ENCODE peak calls at places on chromosomes 16 and 17, in four cellular contexts. D is SK-N-SH, C is GM12878, S is K562. Q is an unnamed sample.
A peak's percentile ranks its signal among the peaks of the same experiment; 100 is the strongest.

GRCh38 chr17:80948091-80948960 is 43.3 kb upstream of the CHMP6 start:
- DNase-seq in C (no peak), D (peak; percentile 27), S (no peak), Q (peak; percentile 11)

GRCh38 chr16:68548947-68549346 is 9.9 kb downstream of the ZFP90 start:
- DNase-seq in D (no peak), C (no peak), S (no peak), Q (no peak)

GRCh38 chr16:30992381-30992780 is 7.4 kb downstream of the HSD3B7 start:
- DNase-seq in D (no peak), C (no peak), S (no peak), Q (no peak)

GRCh38 chr16:54027126-54027922 is 259.3 kb downstream of the IRX3 start:
- DNase-seq in D (peak; percentile 12), C (no peak), S (no peak), Q (no peak)

GRCh38 chr16:56354746-56355145 is 70.6 kb downstream of the AMFR start:
- DNase-seq in S (no peak), D (peak; percentile 11), C (no peak), Q (no peak)

GRCh38 chr16:23509763-23510153 is 536 bp downstream of the GGA2 start:
- DNase-seq in C (no peak), D (no peak), S (peak; percentile 65), Q (peak; percentile 22)

GRCh38 chr16:23333034-23333579 is 31.0 kb downstream of the SCNN1B start:
- DNase-seq in S (no peak), C (no peak), D (no peak), Q (no peak)

GRCh38 chr17:80101946-80102706 is 745 bp downstream of the GAA start:
- DNase-seq in C (no peak), D (peak; percentile 74), S (peak; percentile 57), Q (no peak)

GRCh38 chr17:63785556-63785955 is 11.6 kb downstream of the DDX42 start:
- DNase-seq in D (no peak), S (no peak), C (no peak), Q (no peak)

GRCh38 chr16:3085868-3086595 is 13.1 kb downstream of the ZSCAN10 start:
- DNase-seq in S (no peak), D (no peak), C (no peak), Q (no peak)

GRCh38 chr16:76125871-76126270 is 151.3 kb upstream of the CNTNAP4 start:
- DNase-seq in C (no peak), S (no peak), D (no peak), Q (no peak)

GRCh38 chr16:8751481-8752311 is 45.7 kb downstream of the TMEM186 start:
- DNase-seq in C (no peak), S (no peak), D (no peak), Q (no peak)

GRCh38 chr16:66131895-66132294 is 234.6 kb upstream of the CDH5 start:
- DNase-seq in C (no peak), S (no peak), D (no peak), Q (no peak)

DNA sequence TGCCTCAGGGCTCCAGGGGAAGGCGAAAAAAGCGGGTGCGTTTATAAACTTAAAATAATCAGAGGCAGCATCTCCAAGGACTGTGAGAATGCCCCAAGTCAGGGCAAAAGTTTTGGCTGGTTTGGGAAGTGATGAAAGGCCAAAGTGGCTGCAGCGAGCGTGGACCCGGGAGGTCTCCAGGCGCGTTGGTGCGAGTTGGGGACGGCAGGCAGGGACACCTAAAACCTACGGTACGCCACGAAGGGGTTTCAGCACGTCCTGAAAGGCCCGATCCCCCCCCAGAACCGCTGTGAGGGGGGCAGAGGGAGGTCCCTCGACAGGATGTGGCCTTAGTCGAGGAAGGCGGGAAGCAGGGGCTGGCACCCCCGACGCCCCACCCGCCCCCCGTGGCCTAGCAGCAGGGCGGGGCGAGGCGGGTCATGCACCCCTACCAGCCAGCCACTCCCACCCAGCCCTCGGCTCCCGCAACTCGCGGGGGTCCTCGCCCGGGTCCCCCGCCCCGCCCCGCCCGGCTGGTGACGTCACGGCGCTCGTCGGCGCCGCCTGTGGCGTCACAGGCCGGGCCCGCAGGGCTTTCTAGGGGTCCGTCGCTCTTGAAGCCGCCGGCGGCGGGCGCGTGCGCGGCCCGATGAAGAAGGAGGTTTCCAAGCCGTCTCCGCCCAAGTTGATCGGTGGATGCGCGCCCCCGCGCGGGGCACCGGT is at the start of gene MYCBPAP:
- DNase-seq in C (peak; percentile 28), S (no peak), D (peak; percentile 98), Q (peak; percentile 87)
- TF ChIP-seq USF1 in C (no peak), S (no peak), D (no peak), Q (peak; percentile 36)

GRCh38 chr17:82235775-82236141 is 6.9 kb downstream of the SLC16A3 start:
- DNase-seq in C (no peak), D (no peak), S (peak; percentile 51), Q (no peak)
- TF ChIP-seq USF1 in C (no peak), D (no peak), S (no peak), Q (no peak)

DNA sequence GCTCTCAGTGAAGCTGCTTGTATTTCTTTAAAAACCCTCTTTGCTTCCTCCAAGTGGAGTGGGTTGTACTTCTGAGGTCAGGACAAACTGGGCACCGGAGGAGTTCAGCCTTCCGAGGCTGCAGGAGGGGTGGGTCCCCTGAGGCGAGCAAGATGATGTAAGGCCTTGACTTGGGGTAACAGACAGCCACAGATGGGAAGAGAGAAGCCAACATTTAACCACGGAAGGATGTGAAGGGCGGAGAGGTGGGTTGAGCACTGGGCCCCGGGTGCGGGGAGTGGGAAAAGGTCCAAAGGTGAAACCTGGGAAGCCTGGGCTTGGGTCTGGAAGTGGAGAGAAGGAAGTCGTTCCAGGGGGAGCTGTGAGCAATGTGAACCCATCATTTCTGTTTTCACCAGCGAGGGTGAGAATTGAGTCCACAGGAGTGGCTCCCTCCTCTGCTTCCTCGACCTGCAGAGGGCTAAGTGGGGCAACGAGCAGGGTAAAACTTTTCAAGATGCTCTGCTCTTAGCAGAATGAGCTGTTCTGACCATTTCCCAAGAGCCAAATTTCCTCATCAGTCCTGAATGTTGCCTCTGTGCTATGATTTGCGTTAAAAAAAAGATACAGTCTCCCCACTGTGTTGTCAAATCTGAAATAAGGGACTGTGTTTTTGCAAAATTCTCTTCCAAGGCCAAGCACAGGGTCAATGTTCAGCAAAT is 137.7 kb upstream of the CRHR1 start:
- DNase-seq in D (no peak), S (no peak), C (no peak), Q (no peak)
- TF ChIP-seq USF1 in D (no peak), S (no peak), C (no peak), Q (no peak)

GRCh38 chr16:20897253-20897896 is 2.8 kb downstream of the DCUN1D3 start:
- DNase-seq in S (no peak), D (no peak), C (no peak), Q (no peak)
- TF ChIP-seq USF1 in S (no peak), D (no peak), C (no peak), Q (no peak)

DNA sequence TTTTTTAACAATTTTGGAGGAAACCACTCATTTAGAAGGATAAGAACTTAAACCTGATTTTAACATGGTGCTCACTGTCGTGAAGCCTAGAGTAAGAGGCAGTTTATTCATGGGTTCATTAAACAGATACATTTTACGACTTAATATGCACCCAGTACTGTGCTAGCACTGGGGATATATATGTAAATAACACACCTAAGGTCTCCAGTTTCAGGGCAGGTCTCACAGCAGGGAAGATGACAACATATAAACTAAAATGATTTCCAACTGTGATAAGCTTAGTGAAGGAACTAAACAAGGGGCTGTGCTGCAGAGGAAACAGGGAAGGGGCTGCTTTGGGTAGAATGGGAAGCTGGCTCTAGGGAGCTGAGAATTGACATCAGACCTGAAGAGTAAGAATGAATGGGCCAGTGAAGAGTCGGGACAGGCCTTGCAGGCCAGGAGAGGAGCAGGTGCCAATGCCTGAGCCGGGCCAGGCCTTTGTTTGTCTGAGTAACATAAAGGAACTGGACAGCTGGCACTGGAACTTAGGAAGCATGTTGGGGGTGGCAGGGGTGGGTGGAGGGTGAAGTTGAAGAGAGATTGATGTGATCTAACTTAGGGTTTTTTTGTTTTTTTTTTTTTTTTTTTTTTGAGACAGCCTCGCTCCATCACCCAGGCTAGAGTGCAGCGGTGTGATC is 12.1 kb downstream of the NT5M start:
- DNase-seq in D (no peak), C (no peak), S (no peak), Q (no peak)
- TF ChIP-seq USF1 in D (no peak), C (no peak), S (no peak), Q (no peak)

GRCh38 chr16:67396159-67396774 is 3.0 kb upstream of the TPPP3 start:
- DNase-seq in S (peak; percentile 94), C (no peak), D (peak; percentile 87), Q (peak; percentile 88)
- TF ChIP-seq USF1 in S (no peak), C (no peak), D (no peak), Q (no peak)

DNA sequence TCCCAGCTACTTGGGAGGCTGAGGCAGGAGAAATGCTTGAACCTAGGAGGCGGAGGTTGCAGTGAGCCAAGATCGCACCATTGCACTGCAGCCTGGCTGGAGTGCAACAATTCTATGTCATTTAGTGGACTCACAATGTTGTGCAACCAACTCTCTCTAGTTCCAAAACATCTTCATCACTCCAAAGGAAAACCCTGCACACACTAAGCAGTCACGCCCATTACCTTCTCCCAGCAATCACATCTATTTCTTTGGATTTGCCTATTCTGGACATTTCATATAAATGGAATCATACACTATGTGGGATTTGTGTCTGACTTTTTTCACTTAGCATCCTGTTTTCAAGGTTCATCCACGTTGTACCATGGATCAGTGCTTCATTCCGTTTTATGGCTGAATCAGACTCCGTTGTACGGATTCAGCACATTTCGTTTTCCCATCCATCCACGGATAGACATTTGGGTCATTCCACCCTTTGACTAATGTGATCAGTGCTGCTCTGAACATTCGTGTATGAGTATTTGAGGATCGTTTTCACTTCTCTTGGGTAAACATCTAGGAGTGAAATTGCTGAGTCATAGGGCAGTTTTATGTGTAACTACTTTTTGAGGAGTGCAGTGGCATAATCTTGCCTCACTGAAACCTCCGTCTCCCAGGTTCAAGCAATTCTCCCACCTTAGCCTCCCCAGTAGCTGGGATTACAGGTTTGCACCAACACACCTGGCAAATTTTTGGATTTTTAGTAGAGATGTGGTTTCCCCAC is 45.4 kb upstream of the EMP2 start:
- DNase-seq in C (no peak), D (no peak), S (peak; percentile 23), Q (no peak)
- TF ChIP-seq USF1 in C (no peak), D (no peak), S (no peak), Q (no peak)

GRCh38 chr16:57845115-57845514 is 42.8 kb upstream of the KIFC3 start:
- DNase-seq in C (no peak), D (no peak), S (no peak), Q (no peak)

GRCh38 chr16:57843400-57843799 is 41.1 kb upstream of the KIFC3 start:
- DNase-seq in D (no peak), C (no peak), S (no peak), Q (no peak)

GRCh38 chr16:57848181-57848580 is 45.9 kb upstream of the KIFC3 start:
- DNase-seq in S (no peak), C (no peak), D (no peak), Q (no peak)

GRCh38 chr16:57844416-57845030 is 42.2 kb upstream of the KIFC3 start:
- DNase-seq in D (no peak), S (no peak), C (no peak), Q (no peak)

GRCh38 chr16:57846078-57846697 is 43.9 kb upstream of the KIFC3 start:
- DNase-seq in C (no peak), D (no peak), S (peak; percentile 12), Q (peak; percentile 82)
- TF ChIP-seq USF1 in C (no peak), D (no peak), S (no peak), Q (no peak)

DNA sequence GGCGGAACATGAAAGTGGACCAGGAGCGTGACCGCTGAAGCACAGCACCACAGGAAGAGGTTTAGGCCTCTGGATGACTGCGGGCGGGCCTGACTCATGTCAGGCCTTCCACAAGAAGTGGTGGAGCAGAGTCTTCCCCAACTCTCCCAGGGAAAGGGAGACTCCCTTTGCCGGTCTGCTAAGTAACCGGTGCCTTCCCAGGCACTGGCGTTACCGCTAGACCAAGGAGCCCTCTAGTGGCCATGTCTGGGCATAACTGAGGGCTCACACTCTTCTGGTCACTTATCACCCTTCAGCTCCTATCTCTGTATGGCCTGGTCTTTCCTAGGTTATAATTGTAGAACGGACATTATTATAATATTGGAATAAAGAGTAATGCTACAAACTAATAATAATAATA is 1931.9 kb downstream of the TP53TG3F start:
- DNase-seq in C (no peak), D (peak; percentile 33), S (peak; percentile 64), Q (peak; percentile 47)
- TF ChIP-seq USF1 in C (no peak), D (no peak), S (no peak), Q (no peak)

Q was measured in WTC11.